ENCODE peak calls at places on chromosome 3, in nine cellular contexts. V, D, E, R, X, O, C, G and U are unnamed samples.

GRCh38 chr3:62462097-62462789 is 88.9 kb upstream of the FEZF2 start:
- DNase-seq in V (no peak), D (no peak), E (no peak), R (no peak), X (no peak), O (no peak), C (no peak), G (no peak), U (no peak)

GRCh38 chr3:123481722-123482457 is 33.0 kb upstream of the ADCY5 start:
- DNase-seq in V (no peak), D (no peak), E (no peak), R (no peak), X (no peak), O (no peak), C (no peak), G (no peak), U (peak)

GRCh38 chr3:25783661-25784512 is 644 bp upstream of the NGLY1 start:
- DNase-seq in V (peak), D (peak), E (no peak), R (no peak), X (peak), O (no peak), C (peak), G (no peak), U (peak)

GRCh38 chr3:171228228-171228627 is 201.7 kb upstream of the SLC2A2 start:
- DNase-seq in V (no peak), D (no peak), E (no peak), R (no peak), X (no peak), O (no peak), C (no peak), G (no peak), U (no peak)

GRCh38 chr3:150222646-150223045 is 185.5 kb upstream of the TSC22D2 start:
- DNase-seq in V (no peak), D (no peak), E (no peak), R (no peak), X (no peak), O (no peak), C (no peak), G (no peak), U (no peak)

GRCh38 chr3:99352811-99353210 is 285.6 kb upstream of the COL8A1 start:
- DNase-seq in V (no peak), D (no peak), E (no peak), R (no peak), X (no peak), O (no peak), C (no peak), G (no peak), U (no peak)

GRCh38 chr3:177127008-177127407 is 70.3 kb downstream of the TBL1XR1 start:
- DNase-seq in V (no peak), D (no peak), E (no peak), R (no peak), X (no peak), O (no peak), C (no peak), G (no peak), U (peak)

GRCh38 chr3:194275231-194275671 is 75.9 kb downstream of the CPN2 start:
- DNase-seq in V (no peak), D (peak), E (no peak), R (no peak), X (peak), O (no peak), C (no peak), G (no peak), U (no peak)

GRCh38 chr3:52721002-52721741 is 15.3 kb downstream of the SPCS1 start:
- DNase-seq in V (no peak), D (peak), E (no peak), R (no peak), X (no peak), O (no peak), C (no peak), G (no peak), U (no peak)

GRCh38 chr3:126487151-126487771 is 11.6 kb upstream of the ZXDC start:
- DNase-seq in V (no peak), D (peak), E (no peak), R (no peak), X (peak), O (no peak), C (no peak), G (no peak), U (peak)

GRCh38 chr3:112900088-112900487 is 53.4 kb upstream of the CD200R1L start:
- DNase-seq in V (no peak), D (no peak), E (no peak), R (no peak), X (no peak), O (no peak), C (no peak), G (no peak), U (no peak)

GRCh38 chr3:1987983-1988382 is 110.7 kb upstream of the CNTN4 start:
- DNase-seq in V (no peak), D (no peak), E (no peak), R (no peak), X (no peak), O (no peak), C (peak), G (no peak), U (no peak)

GRCh38 chr3:107543666-107544065 is 20.9 kb downstream of the BBX start:
- DNase-seq in V (no peak), D (no peak), E (no peak), R (no peak), X (peak), O (no peak), C (peak), G (no peak), U (peak)

GRCh38 chr3:193827831-193828230 is 234.8 kb downstream of the OPA1 start:
- DNase-seq in V (no peak), D (peak), E (no peak), R (no peak), X (no peak), O (no peak), C (no peak), G (no peak), U (no peak)

GRCh38 chr3:171173732-171174131 is 147.2 kb upstream of the SLC2A2 start:
- DNase-seq in V (no peak), D (no peak), E (no peak), R (no peak), X (no peak), O (no peak), C (no peak), G (no peak), U (no peak)

GRCh38 chr3:71447803-71448202 is 135.7 kb downstream of the FOXP1 start:
- DNase-seq in V (no peak), D (no peak), E (no peak), R (no peak), X (no peak), O (no peak), C (no peak), G (no peak), U (peak)

GRCh38 chr3:45737222-45737621 is 48.0 kb downstream of the SACM1L start:
- DNase-seq in V (no peak), D (no peak), E (no peak), R (no peak), X (no peak), O (no peak), C (no peak), G (no peak), U (no peak)

GRCh38 chr3:120448707-120449650 is 1.8 kb downstream of the FSTL1 start:
- DNase-seq in V (no peak), D (peak), E (no peak), R (no peak), X (peak), O (no peak), C (no peak), G (no peak), U (peak)

GRCh38 chr3:173799073-173799830 is 401.7 kb downstream of the NLGN1 start:
- DNase-seq in V (no peak), D (peak), E (no peak), R (no peak), X (peak), O (no peak), C (no peak), G (no peak), U (no peak)

GRCh38 chr3:141333796-141334626 is 34.3 kb upstream of the ZBTB38 start:
- DNase-seq in V (no peak), D (peak), E (no peak), R (no peak), X (no peak), O (no peak), C (no peak), G (no peak), U (no peak)

GRCh38 chr3:52053307-52054304 is 2.8 kb downstream of the DUSP7 start:
- DNase-seq in V (no peak), D (no peak), E (no peak), R (peak), X (peak), O (no peak), C (no peak), G (no peak), U (peak)

GRCh38 chr3:112773864-112774263 is 72.8 kb downstream of the CD200R1L start:
- DNase-seq in V (no peak), D (no peak), E (no peak), R (no peak), X (no peak), O (no peak), C (no peak), G (no peak), U (peak)

GRCh38 chr3:141405025-141405424 is 36.7 kb downstream of the ZBTB38 start:
- DNase-seq in V (no peak), D (peak), E (no peak), R (no peak), X (peak), O (no peak), C (no peak), G (no peak), U (peak)

GRCh38 chr3:140177943-140178342 is 243.0 kb downstream of the CLSTN2 start:
- DNase-seq in V (no peak), D (no peak), E (no peak), R (no peak), X (no peak), O (no peak), C (no peak), G (no peak), U (no peak)

GRCh38 chr3:183555541-183556081 is at the start of gene KLHL6:
- DNase-seq in V (no peak), D (no peak), E (no peak), R (peak), X (no peak), O (no peak), C (no peak), G (no peak), U (no peak)

GRCh38 chr3:129004639-129005295 is 3.7 kb downstream of the EFCC1 start:
- DNase-seq in V (no peak), D (no peak), E (no peak), R (no peak), X (no peak), O (no peak), C (peak), G (no peak), U (no peak)

GRCh38 chr3:8441969-8442559 is 59.6 kb upstream of the LMCD1 start:
- DNase-seq in V (no peak), D (peak), E (peak), R (no peak), X (peak), O (peak), C (peak), G (no peak), U (peak)

GRCh38 chr3:117885046-117885445 is 1149.6 kb downstream of the IGSF11 start:
- DNase-seq in V (no peak), D (no peak), E (no peak), R (no peak), X (no peak), O (no peak), C (peak), G (no peak), U (no peak)